ENCODE peak calls at places on chromosomes 12 and 14, in four cellular contexts. C is GM12891, F is K562, I is GM12878. M is an unnamed sample.

GRCh38 chr12:50620050-50620974 is 115.5 kb downstream of the DIP2B start:
- DNase-seq in C (no peak), F (no peak), I (no peak), M (no peak)

GRCh38 chr14:34007902-34008301 is 57.0 kb upstream of the EGLN3 start:
- DNase-seq in C (no peak), F (no peak), I (no peak), M (no peak)

GRCh38 chr12:24661657-24662096 is 287.2 kb downstream of the BCAT1 start:
- DNase-seq in C (no peak), F (peak), I (no peak), M (peak)

GRCh38 chr12:133235401-133236112 is at the start of gene ANHX:
- DNase-seq in C (no peak), F (no peak), I (no peak), M (no peak)

GRCh38 chr12:88578274-88578673 is 2.0 kb downstream of the KITLG start:
- DNase-seq in C (no peak), F (no peak), I (no peak), M (no peak)

GRCh38 chr12:75784591-75784990 is 247.0 kb downstream of the PHLDA1 start:
- DNase-seq in C (no peak), F (no peak), I (no peak), M (peak)

GRCh38 chr12:104805186-104805585 is 152.9 kb downstream of the SLC41A2 start:
- DNase-seq in C (no peak), F (no peak), I (no peak), M (no peak)

GRCh38 chr12:99029502-99030271 is 384.6 kb downstream of the APAF1 start:
- DNase-seq in C (no peak), F (no peak), I (no peak), M (no peak)

GRCh38 chr12:5758347-5758746 is 186.7 kb downstream of the ANO2 start:
- DNase-seq in C (no peak), F (no peak), I (no peak), M (no peak)

GRCh38 chr14:106318700-106319099 is 792.3 kb downstream of the TMEM121 start:
- DNase-seq in C (peak), F (peak), I (no peak), M (no peak)

GRCh38 chr12:56987551-56988053 is 18.7 kb downstream of the ZBTB39 start:
- DNase-seq in C (peak), F (peak), I (no peak), M (peak)

GRCh38 chr14:103550451-103551337 is 11.8 kb downstream of the BAG5 start:
- DNase-seq in C (no peak), F (no peak), I (no peak), M (no peak)

GRCh38 chr12:67067453-67068203 is 201.5 kb upstream of the CAND1 start:
- DNase-seq in C (no peak), F (no peak), I (no peak), M (no peak)

GRCh38 chr14:69876848-69877306 is 2.3 kb upstream of the SMOC1 start:
- DNase-seq in C (no peak), F (no peak), I (no peak), M (no peak)

GRCh38 chr14:32230695-32231280 is 27.7 kb upstream of the RNU6-8 start:
- DNase-seq in C (no peak), F (no peak), I (no peak), M (no peak)

GRCh38 chr12:87801860-87802720 is 227.1 kb downstream of the C12orf50 start:
- DNase-seq in C (no peak), F (no peak), I (no peak), M (no peak)

GRCh38 chr12:18430425-18431048 is 169.2 kb downstream of the PIK3C2G start:
- DNase-seq in C (peak), F (peak), I (no peak), M (peak)

GRCh38 chr14:104119119-104119699 is 19.2 kb upstream of the KIF26A start:
- DNase-seq in C (no peak), F (no peak), I (no peak), M (no peak)

GRCh38 chr12:2288001-2288400 is 235.2 kb downstream of the CACNA1C start:
- DNase-seq in C (no peak), F (no peak), I (no peak), M (peak)

GRCh38 chr12:92439397-92439779 is 263.4 kb upstream of the PLEKHG7 start:
- DNase-seq in C (no peak), F (no peak), I (no peak), M (no peak)

GRCh38 chr12:51162217-51162616 is 10.7 kb downstream of the TFCP2 start:
- DNase-seq in C (no peak), F (no peak), I (no peak), M (no peak)

GRCh38 chr12:127162902-127163301 is 1104.1 kb upstream of the TMEM132C start:
- DNase-seq in C (peak), F (peak), I (peak), M (no peak)

DNA sequence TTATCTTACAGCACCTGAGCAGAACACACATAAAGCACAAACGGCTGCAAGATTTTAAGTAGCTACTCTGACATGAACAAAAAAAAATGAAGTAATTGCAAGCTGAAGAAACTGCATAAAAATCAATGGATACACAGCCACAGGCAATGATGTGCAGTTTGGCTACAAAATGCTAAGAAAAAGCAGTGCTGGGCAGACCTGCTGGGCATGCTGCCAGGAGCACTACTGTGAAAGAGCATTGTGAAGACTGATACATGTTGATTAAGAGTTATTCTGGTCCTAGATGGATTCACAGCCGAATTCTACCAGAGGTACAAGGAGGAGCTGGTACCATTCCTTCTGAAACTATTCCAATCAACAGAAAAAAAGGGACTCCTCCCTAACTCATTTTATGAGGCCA is 20.1 kb upstream of the RTN1 start:
- DNase-seq in C (no peak), F (no peak), I (no peak), M (no peak)
- TF ChIP-seq SPI1 in C (no peak), F (no peak), I (no peak), M (no peak)

GRCh38 chr14:99479160-99479902 is 1.3 kb downstream of the SETD3 start:
- DNase-seq in C (no peak), F (no peak), I (no peak), M (no peak)
- TF ChIP-seq SPI1 in C (no peak), F (no peak), I (no peak), M (no peak)

GRCh38 chr12:70560671-70561070 is 76.6 kb downstream of the PTPRB start:
- DNase-seq in C (no peak), F (no peak), I (no peak), M (no peak)

GRCh38 chr12:70556179-70556869 is 80.9 kb downstream of the PTPRB start:
- DNase-seq in C (no peak), F (no peak), I (no peak), M (no peak)

GRCh38 chr12:70559390-70559789 is 77.8 kb downstream of the PTPRB start:
- DNase-seq in C (no peak), F (no peak), I (no peak), M (no peak)

GRCh38 chr12:70555081-70555480 is 82.1 kb downstream of the PTPRB start:
- DNase-seq in C (no peak), F (no peak), I (no peak), M (no peak)

DNA sequence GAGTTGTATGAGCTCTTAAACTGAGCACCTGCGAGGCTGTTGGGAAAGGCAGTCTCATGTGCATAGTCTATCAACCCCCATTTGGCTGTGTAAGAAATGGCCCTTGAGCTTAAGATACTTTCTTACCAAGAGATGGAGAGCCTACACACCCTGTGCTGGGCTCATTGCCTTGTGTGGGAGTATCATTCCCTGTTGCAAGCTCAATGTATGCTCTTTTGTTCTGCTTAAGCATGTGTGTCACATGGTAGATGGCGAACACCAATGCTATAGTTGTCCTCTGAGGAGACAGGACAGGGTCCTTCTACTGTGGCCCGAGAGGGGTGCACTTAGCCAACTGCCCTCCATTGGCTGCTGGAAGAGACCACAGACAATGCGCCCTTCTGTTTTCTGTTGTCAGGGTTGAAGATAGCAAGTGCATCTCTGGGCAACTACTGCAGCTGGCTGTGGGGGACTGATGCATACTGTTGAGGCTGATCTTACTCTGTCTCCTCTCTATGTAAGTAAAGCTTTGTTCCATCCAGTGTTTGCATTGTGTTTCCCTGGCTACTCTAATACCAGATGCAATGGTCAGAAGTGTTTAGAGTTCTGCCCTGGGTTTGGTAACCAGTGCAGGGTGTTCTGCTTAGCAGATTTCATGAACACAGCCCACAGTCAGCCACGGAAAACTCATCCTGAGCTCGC is 79.5 kb downstream of the PTPRB start:
- DNase-seq in C (no peak), F (no peak), I (no peak), M (no peak)
- TF ChIP-seq SPI1 in C (no peak), F (no peak), I (no peak), M (no peak)

DNA sequence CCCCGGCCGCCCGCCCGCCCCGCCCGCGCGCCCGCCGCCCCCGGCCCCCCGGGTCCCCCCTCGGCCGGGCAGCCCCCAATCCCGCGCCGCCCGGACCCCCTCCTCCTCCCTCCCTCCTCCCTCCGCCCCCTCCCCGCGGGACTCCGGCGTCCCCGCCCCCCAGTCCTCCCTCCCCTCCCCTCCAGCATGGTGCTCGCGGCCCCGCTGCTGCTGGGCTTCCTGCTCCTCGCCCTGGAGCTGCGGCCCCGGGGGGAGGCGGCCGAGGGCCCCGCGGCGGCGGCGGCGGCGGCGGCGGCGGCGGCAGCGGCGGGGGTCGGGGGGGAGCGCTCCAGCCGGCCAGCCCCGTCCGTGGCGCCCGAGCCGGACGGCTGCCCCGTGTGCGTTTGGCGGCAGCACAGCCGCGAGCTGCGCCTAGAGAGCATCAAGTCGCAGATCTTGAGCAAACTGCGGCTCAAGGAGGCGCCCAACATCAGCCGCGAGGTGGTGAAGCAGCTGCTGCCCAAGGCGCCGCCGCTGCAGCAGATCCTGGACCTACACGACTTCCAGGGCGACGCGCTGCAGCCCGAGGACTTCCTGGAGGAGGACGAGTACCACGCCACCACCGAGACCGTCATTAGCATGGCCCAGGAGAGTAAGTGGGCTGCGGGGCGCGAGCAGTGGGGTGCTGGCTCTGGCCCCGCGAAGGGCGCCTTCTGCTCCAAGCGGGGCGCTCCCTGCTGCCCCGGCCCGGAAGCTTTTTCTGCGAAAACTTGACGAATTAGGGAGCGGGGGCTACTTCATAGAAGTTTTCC is 404 bp downstream of the GDF11 start:
- DNase-seq in C (peak), F (peak), I (no peak), M (peak)
- TF ChIP-seq SPI1 in C (no peak), F (no peak), I (no peak), M (no peak)

GRCh38 chr12:46752396-46752795 is 73.4 kb downstream of the SLC38A4 start:
- DNase-seq in C (no peak), F (no peak), I (no peak), M (no peak)
- TF ChIP-seq SPI1 in C (no peak), F (no peak), I (no peak), M (no peak)

GRCh38 chr14:24881496-24881895 is 168.5 kb downstream of the STXBP6 start:
- DNase-seq in C (no peak), F (no peak), I (no peak), M (no peak)
- TF ChIP-seq SPI1 in C (no peak), F (no peak), I (no peak), M (no peak)

DNA sequence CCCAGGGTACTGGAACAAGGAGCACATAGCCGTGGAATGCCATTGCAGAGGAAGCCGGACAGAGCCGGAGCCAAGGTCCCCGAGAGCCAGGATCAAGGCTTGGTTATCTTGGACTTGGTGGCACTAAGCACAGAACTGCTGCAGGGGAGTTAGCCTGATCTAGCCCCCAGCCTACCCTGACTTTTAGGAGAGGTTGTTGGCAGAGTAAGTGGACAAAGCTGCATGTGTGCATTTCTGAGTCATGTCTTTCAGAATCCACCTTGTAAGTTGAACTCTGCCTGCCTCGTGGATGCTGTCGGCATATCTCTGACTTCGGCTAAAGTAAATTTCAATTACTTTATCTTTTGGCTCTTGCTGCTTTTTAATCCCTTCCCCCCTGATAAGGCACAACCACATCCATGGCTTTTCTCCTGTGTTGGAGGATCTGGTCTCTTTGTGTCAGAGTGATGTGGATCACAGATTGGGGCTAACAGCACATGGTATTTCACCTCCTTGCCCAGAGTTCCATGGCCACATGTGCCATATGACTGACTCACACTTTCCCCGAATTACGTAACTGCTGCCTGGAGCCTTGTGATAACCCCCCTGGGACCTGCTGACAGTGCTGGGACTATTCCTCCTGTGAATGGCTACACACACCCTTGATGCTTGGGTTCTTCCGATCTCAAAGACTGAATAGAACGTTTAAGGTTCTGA is 240.3 kb downstream of the EMP1 start:
- DNase-seq in C (no peak), F (peak), I (no peak), M (peak)
- TF ChIP-seq SPI1 in C (no peak), F (no peak), I (no peak), M (no peak)